ENCODE peak calls at places on chromosome 19, in eight cellular contexts. U, X, C, Y, O, A, N and V are unnamed samples.
A peak's percentile ranks its signal among the peaks of the same experiment; 100 is the strongest.

GRCh38 chr19:55460670-55461258 is 678 bp downstream of the ISOC2 start:
- DNase-seq in U (peak; percentile 92), A (peak; percentile 86), N (peak; percentile 68), X (peak; percentile 59), Y (peak; percentile 69), O (peak; percentile 83), C (peak; percentile 87), V (peak; percentile 89)

GRCh38 chr19:38838208-38838985 is 6.8 kb upstream of the ECH1 start:
- DNase-seq in Y (no peak), X (no peak), N (no peak), C (peak; percentile 53), U (peak; percentile 38), O (peak; percentile 66), A (no peak), V (no peak)

GRCh38 chr19:45613926-45614725 is 12.1 kb upstream of the GPR4 start:
- DNase-seq in Y (no peak), A (no peak), U (no peak), C (no peak), N (no peak), O (peak; percentile 71), X (no peak), V (no peak)

GRCh38 chr19:55508120-55508519 is 19.9 kb downstream of the SSC5D start:
- DNase-seq in O (no peak), Y (no peak), X (no peak), U (no peak), C (no peak), A (no peak), N (no peak), V (no peak)

GRCh38 chr19:408441-409005 is 424 bp downstream of the C2CD4C start:
- DNase-seq in N (no peak), X (no peak), U (peak; percentile 45), Y (no peak), C (peak; percentile 8), A (no peak), O (no peak), V (peak; percentile 48)

GRCh38 chr19:3222709-3223108 is 1.8 kb upstream of the CELF5 start:
- DNase-seq in U (no peak), Y (no peak), A (no peak), X (no peak), O (no peak), N (no peak), C (no peak), V (no peak)

GRCh38 chr19:55830656-55831055 is 1.1 kb downstream of the NLRP11 start:
- DNase-seq in N (no peak), X (no peak), C (no peak), Y (peak; percentile 97), O (no peak), U (no peak), A (no peak), V (no peak)

GRCh38 chr19:16068696-16069259 is 7.5 kb upstream of the TPM4 start:
- DNase-seq in C (no peak), X (no peak), O (peak; percentile 37), N (no peak), U (peak; percentile 22), A (no peak), Y (no peak), V (no peak)

GRCh38 chr19:30229524-30230174 is 142.5 kb upstream of the ZNF536 start:
- DNase-seq in C (no peak), A (no peak), N (no peak), Y (no peak), O (no peak), X (no peak), U (no peak), V (peak; percentile 21)

GRCh38 chr19:3526507-3527244 is 12.3 kb upstream of the TEKTIP1 start:
- DNase-seq in A (no peak), O (no peak), U (no peak), Y (no peak), X (no peak), N (no peak), C (no peak), V (no peak)

GRCh38 chr19:35119091-35119490 is 3.5 kb downstream of the FXYD3 start:
- DNase-seq in Y (no peak), C (no peak), X (no peak), A (no peak), O (no peak), N (no peak), U (no peak), V (no peak)

GRCh38 chr19:2770055-2771013 is 12.7 kb downstream of the SGTA start:
- DNase-seq in C (no peak), X (no peak), N (no peak), U (no peak), Y (no peak), O (no peak), A (peak; percentile 44), V (no peak)

DNA sequence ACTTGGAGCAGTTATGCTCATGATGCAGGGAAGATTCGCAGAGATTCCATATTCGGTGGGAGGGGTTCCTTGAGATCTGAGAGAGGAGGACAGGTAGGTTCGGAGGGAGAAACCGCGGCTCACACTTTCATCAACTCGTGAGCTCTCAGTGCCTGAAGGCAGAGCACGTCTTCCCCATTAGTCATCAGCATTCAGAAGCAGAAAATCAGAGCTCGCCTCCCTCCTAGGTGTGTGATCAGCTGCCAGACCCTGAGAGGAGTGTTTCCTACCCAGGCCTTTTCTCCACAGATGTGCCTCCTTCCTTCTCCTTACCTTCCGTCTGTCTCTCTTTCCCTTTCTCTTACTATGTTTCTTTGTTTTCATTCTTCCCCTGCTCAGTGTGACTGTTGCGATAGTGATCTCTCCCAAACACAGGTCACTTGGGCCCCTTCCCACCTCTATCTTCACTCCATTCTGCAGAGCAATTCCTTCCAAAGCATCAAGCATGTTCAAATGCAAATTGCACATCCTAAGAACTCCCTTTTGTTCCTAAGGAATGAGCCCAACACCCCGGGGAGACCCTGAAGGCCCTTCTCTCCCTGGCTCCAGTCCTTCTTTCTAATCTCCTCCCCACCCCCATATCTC is 389.5 kb downstream of the UQCRFS1 start:
- DNase-seq in X (no peak), N (no peak), U (no peak), Y (no peak), C (no peak), O (no peak), A (no peak), V (no peak)
- TF ChIP-seq CTCF in X (no peak), N (no peak), U (no peak), Y (no peak), C (no peak), O (no peak), A (no peak), V (no peak)

GRCh38 chr19:54159352-54160181 is at the start of gene LENG1:
- DNase-seq in U (peak; percentile 100), N (peak; percentile 100), A (peak; percentile 99), Y (peak; percentile 100), X (peak; percentile 97), C (peak; percentile 100), O (peak; percentile 100), V (peak; percentile 97)
- TF ChIP-seq CTCF in U (peak; percentile 48), N (peak; percentile 26), A (peak; percentile 29), Y (peak; percentile 64), X (peak; percentile 54), C (no peak), O (peak; percentile 44), V (peak; percentile 15)

GRCh38 chr19:8017808-8018207 is 12.4 kb upstream of the ELAVL1 start:
- DNase-seq in U (no peak), X (no peak), Y (peak; percentile 76), N (peak; percentile 5), C (no peak), A (no peak), O (peak; percentile 84), V (no peak)
- TF ChIP-seq CTCF in U (peak; percentile 14), X (peak; percentile 26), Y (peak; percentile 84), N (no peak), C (no peak), A (peak; percentile 4), O (peak; percentile 78), V (no peak)

GRCh38 chr19:14682084-14682483 is 7.4 kb upstream of the ADGRE3 start:
- DNase-seq in A (no peak), X (no peak), Y (no peak), U (no peak), C (no peak), O (no peak), N (no peak), V (no peak)

GRCh38 chr19:14683439-14683838 is 6.4 kb upstream of the ZNF333 start:
- DNase-seq in U (no peak), N (no peak), A (no peak), Y (no peak), X (no peak), C (no peak), O (no peak), V (no peak)

GRCh38 chr19:14689598-14690503 is at the start of gene ZNF333:
- DNase-seq in U (peak; percentile 97), Y (peak; percentile 95), X (peak; percentile 97), N (peak; percentile 90), C (peak; percentile 98), A (peak; percentile 98), O (peak; percentile 99), V (peak; percentile 100)

GRCh38 chr19:14686411-14686810 is 3.4 kb upstream of the ZNF333 start:
- DNase-seq in O (no peak), A (no peak), U (no peak), N (no peak), X (no peak), C (no peak), Y (peak; percentile 69), V (no peak)
- TF ChIP-seq CTCF in O (peak; percentile 39), A (no peak), U (peak; percentile 41), N (no peak), X (peak; percentile 24), C (peak; percentile 21), Y (peak; percentile 85), V (no peak)